ENCODE peak calls at places on chromosomes 3 and 15, in seven cellular contexts. One of them, this sample, is unnamed.

GRCh38 chr3:107752202-107752990 is 229.6 kb downstream of the BBX start:
- DNase-seq in left ventricle myocardium inferior: no peak
- DNase-seq in BJ: no peak
- DNase-seq in mammary epithelial cell: no peak
- DNase-seq in IMR-90: peak
- DNase-seq in A549: peak
- DNase-seq in AG09309: no peak
- DNase-seq in this sample: no peak

GRCh38 chr15:100373037-100373896 is 31.5 kb upstream of the ADAMTS17 start:
- DNase-seq in A549: no peak
- DNase-seq in left ventricle myocardium inferior: no peak
- DNase-seq in IMR-90: no peak
- DNase-seq in mammary epithelial cell: no peak
- DNase-seq in AG09309: no peak
- DNase-seq in BJ: no peak
- DNase-seq in this sample: no peak

GRCh38 chr15:81015595-81016252 is 15.0 kb downstream of the TLNRD1 start:
- DNase-seq in A549: no peak
- DNase-seq in left ventricle myocardium inferior: no peak
- DNase-seq in AG09309: no peak
- DNase-seq in mammary epithelial cell: no peak
- DNase-seq in BJ: no peak
- DNase-seq in IMR-90: no peak
- DNase-seq in this sample: no peak

GRCh38 chr3:45055411-45056143 is 29.5 kb downstream of the CLEC3B start:
- DNase-seq in left ventricle myocardium inferior: no peak
- DNase-seq in mammary epithelial cell: no peak
- DNase-seq in AG09309: no peak
- DNase-seq in BJ: peak
- DNase-seq in IMR-90: peak
- DNase-seq in A549: peak
- DNase-seq in this sample: peak

GRCh38 chr3:150005243-150006102 is 34.8 kb upstream of the PFN2 start:
- DNase-seq in IMR-90: peak
- DNase-seq in A549: no peak
- DNase-seq in BJ: peak
- DNase-seq in mammary epithelial cell: peak
- DNase-seq in AG09309: no peak
- DNase-seq in left ventricle myocardium inferior: no peak
- DNase-seq in this sample: peak

GRCh38 chr15:99002226-99002625 is 5.4 kb downstream of the PGPEP1L start:
- DNase-seq in A549: no peak
- DNase-seq in mammary epithelial cell: no peak
- DNase-seq in BJ: no peak
- DNase-seq in left ventricle myocardium inferior: no peak
- DNase-seq in AG09309: no peak
- DNase-seq in IMR-90: no peak
- DNase-seq in this sample: no peak

GRCh38 chr3:53258600-53259426 is 3.0 kb upstream of the TKT start:
- DNase-seq in mammary epithelial cell: no peak
- DNase-seq in BJ: no peak
- DNase-seq in AG09309: no peak
- DNase-seq in A549: no peak
- DNase-seq in IMR-90: no peak
- DNase-seq in left ventricle myocardium inferior: no peak
- DNase-seq in this sample: no peak

GRCh38 chr15:99104788-99105515 is at the start of gene SYNM:
- DNase-seq in mammary epithelial cell: peak
- DNase-seq in IMR-90: peak
- DNase-seq in AG09309: no peak
- DNase-seq in left ventricle myocardium inferior: peak
- DNase-seq in A549: peak
- DNase-seq in BJ: no peak
- DNase-seq in this sample: no peak

GRCh38 chr3:141057951-141058800 is 7.0 kb downstream of the SPSB4 start:
- DNase-seq in IMR-90: no peak
- DNase-seq in A549: no peak
- DNase-seq in AG09309: no peak
- DNase-seq in BJ: no peak
- DNase-seq in left ventricle myocardium inferior: no peak
- DNase-seq in mammary epithelial cell: no peak
- DNase-seq in this sample: no peak

GRCh38 chr3:33373082-33373437 is 67.1 kb downstream of the UBP1 start:
- DNase-seq in mammary epithelial cell: no peak
- DNase-seq in AG09309: no peak
- DNase-seq in BJ: no peak
- DNase-seq in left ventricle myocardium inferior: no peak
- DNase-seq in IMR-90: no peak
- DNase-seq in A549: no peak
- DNase-seq in this sample: no peak

GRCh38 chr3:4471907-4472306 is 4.8 kb upstream of the SUMF1 start:
- DNase-seq in mammary epithelial cell: no peak
- DNase-seq in BJ: no peak
- DNase-seq in left ventricle myocardium inferior: no peak
- DNase-seq in AG09309: no peak
- DNase-seq in IMR-90: no peak
- DNase-seq in A549: no peak
- DNase-seq in this sample: no peak

GRCh38 chr3:128983293-128984069 is 10.4 kb downstream of the CFAP92 start:
- DNase-seq in A549: no peak
- DNase-seq in left ventricle myocardium inferior: no peak
- DNase-seq in AG09309: no peak
- DNase-seq in mammary epithelial cell: no peak
- DNase-seq in IMR-90: no peak
- DNase-seq in BJ: no peak
- DNase-seq in this sample: no peak

GRCh38 chr15:22810735-22811338 is 24.4 kb downstream of the NIPA1 start:
- DNase-seq in IMR-90: peak
- DNase-seq in left ventricle myocardium inferior: no peak
- DNase-seq in A549: no peak
- DNase-seq in BJ: no peak
- DNase-seq in mammary epithelial cell: no peak
- DNase-seq in AG09309: no peak
- DNase-seq in this sample: no peak

GRCh38 chr3:32109256-32109655 is 2.8 kb downstream of the GPD1L start:
- DNase-seq in left ventricle myocardium inferior: peak
- DNase-seq in AG09309: peak
- DNase-seq in BJ: no peak
- DNase-seq in A549: no peak
- DNase-seq in mammary epithelial cell: no peak
- DNase-seq in IMR-90: peak
- DNase-seq in this sample: peak

GRCh38 chr3:64008952-64009351 is 14.3 kb downstream of the PSMD6 start:
- DNase-seq in BJ: no peak
- DNase-seq in left ventricle myocardium inferior: no peak
- DNase-seq in AG09309: no peak
- DNase-seq in A549: no peak
- DNase-seq in IMR-90: peak
- DNase-seq in mammary epithelial cell: no peak
- DNase-seq in this sample: no peak

DNA sequence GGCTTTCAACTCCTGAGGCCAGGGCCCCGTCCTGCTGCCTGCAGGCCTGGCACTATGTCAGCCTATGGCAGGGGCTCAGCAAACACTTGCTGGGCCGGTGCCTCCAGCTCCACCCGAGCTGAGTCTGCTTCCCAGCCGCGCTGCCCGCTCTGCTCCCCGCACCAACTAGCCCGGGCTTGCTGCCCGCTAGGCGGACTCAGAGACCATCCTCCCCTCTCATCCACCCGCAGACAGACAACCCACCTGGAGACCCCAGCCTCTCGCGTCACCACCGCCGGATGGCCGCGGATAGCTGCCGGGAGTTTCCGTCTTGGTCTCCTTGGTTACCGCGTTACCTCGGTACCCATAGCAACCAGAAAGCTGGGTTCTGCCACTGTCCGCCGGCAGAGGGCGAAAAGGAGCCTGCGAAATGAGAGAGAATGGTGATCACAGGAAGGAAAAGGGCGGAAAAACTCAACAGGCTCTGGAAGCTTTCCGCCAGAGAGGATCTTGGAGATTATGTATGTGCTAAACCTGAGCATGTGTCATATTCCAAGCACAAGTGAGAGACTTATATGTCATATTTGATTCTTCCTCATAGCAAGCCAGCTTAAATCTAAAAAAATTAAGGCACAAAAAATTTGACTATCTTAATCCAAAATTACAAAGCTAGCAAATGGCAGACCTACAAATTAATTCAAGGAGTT is at the start of gene ZBBX:
- DNase-seq in left ventricle myocardium inferior: peak
- DNase-seq in IMR-90: peak
- DNase-seq in A549: peak
- DNase-seq in mammary epithelial cell: peak
- DNase-seq in BJ: peak
- DNase-seq in AG09309: peak
- DNase-seq in this sample: peak
- H3K4me3 ChIP-seq in left ventricle myocardium inferior: peak
- H3K4me3 ChIP-seq in IMR-90: peak
- H3K4me3 ChIP-seq in A549: peak
- H3K4me3 ChIP-seq in mammary epithelial cell: peak
- H3K4me3 ChIP-seq in BJ: peak
- H3K4me3 ChIP-seq in AG09309: peak
- H3K4me3 ChIP-seq in this sample: peak

GRCh38 chr3:95626107-95626506 is 1188.3 kb upstream of the EPHA6 start:
- DNase-seq in left ventricle myocardium inferior: no peak
- DNase-seq in BJ: no peak
- DNase-seq in IMR-90: no peak
- DNase-seq in AG09309: no peak
- DNase-seq in A549: no peak
- DNase-seq in mammary epithelial cell: no peak
- DNase-seq in this sample: no peak

GRCh38 chr3:95627293-95627692 is 1187.1 kb upstream of the EPHA6 start:
- DNase-seq in mammary epithelial cell: no peak
- DNase-seq in AG09309: no peak
- DNase-seq in BJ: no peak
- DNase-seq in A549: no peak
- DNase-seq in left ventricle myocardium inferior: no peak
- DNase-seq in IMR-90: no peak
- DNase-seq in this sample: no peak

GRCh38 chr3:95629802-95630201 is 1184.6 kb upstream of the EPHA6 start:
- DNase-seq in IMR-90: no peak
- DNase-seq in AG09309: no peak
- DNase-seq in A549: no peak
- DNase-seq in BJ: no peak
- DNase-seq in left ventricle myocardium inferior: no peak
- DNase-seq in mammary epithelial cell: no peak
- DNase-seq in this sample: no peak

GRCh38 chr3:95627697-95628096 is 1186.7 kb upstream of the EPHA6 start:
- DNase-seq in BJ: no peak
- DNase-seq in mammary epithelial cell: no peak
- DNase-seq in AG09309: no peak
- DNase-seq in left ventricle myocardium inferior: no peak
- DNase-seq in IMR-90: no peak
- DNase-seq in A549: no peak
- DNase-seq in this sample: no peak
- H3K4me3 ChIP-seq in BJ: no peak
- H3K4me3 ChIP-seq in mammary epithelial cell: no peak
- H3K4me3 ChIP-seq in AG09309: no peak
- H3K4me3 ChIP-seq in left ventricle myocardium inferior: no peak
- H3K4me3 ChIP-seq in IMR-90: no peak
- H3K4me3 ChIP-seq in A549: no peak
- H3K4me3 ChIP-seq in this sample: no peak

GRCh38 chr3:127914584-127914983 is 448 bp upstream of the KBTBD12 start:
- DNase-seq in IMR-90: no peak
- DNase-seq in mammary epithelial cell: no peak
- DNase-seq in AG09309: no peak
- DNase-seq in BJ: no peak
- DNase-seq in left ventricle myocardium inferior: no peak
- DNase-seq in A549: no peak
- DNase-seq in this sample: no peak

GRCh38 chr3:127915115-127915936 is at the start of gene KBTBD12:
- DNase-seq in A549: no peak
- DNase-seq in AG09309: no peak
- DNase-seq in mammary epithelial cell: no peak
- DNase-seq in IMR-90: no peak
- DNase-seq in left ventricle myocardium inferior: peak
- DNase-seq in BJ: no peak
- DNase-seq in this sample: no peak

GRCh38 chr3:127920738-127921137 is 5.7 kb downstream of the KBTBD12 start:
- DNase-seq in IMR-90: no peak
- DNase-seq in BJ: no peak
- DNase-seq in A549: no peak
- DNase-seq in mammary epithelial cell: no peak
- DNase-seq in left ventricle myocardium inferior: no peak
- DNase-seq in AG09309: no peak
- DNase-seq in this sample: no peak

GRCh38 chr3:127911421-127911931 is 3.6 kb upstream of the KBTBD12 start:
- DNase-seq in AG09309: no peak
- DNase-seq in left ventricle myocardium inferior: no peak
- DNase-seq in mammary epithelial cell: no peak
- DNase-seq in IMR-90: no peak
- DNase-seq in A549: no peak
- DNase-seq in BJ: peak
- DNase-seq in this sample: no peak

GRCh38 chr3:127915937-127916480 is 977 bp downstream of the KBTBD12 start:
- DNase-seq in left ventricle myocardium inferior: no peak
- DNase-seq in AG09309: no peak
- DNase-seq in A549: no peak
- DNase-seq in mammary epithelial cell: no peak
- DNase-seq in BJ: no peak
- DNase-seq in IMR-90: no peak
- DNase-seq in this sample: no peak
- H3K4me3 ChIP-seq in left ventricle myocardium inferior: peak
- H3K4me3 ChIP-seq in AG09309: no peak
- H3K4me3 ChIP-seq in A549: no peak
- H3K4me3 ChIP-seq in mammary epithelial cell: no peak
- H3K4me3 ChIP-seq in BJ: no peak
- H3K4me3 ChIP-seq in IMR-90: no peak
- H3K4me3 ChIP-seq in this sample: no peak

DNA sequence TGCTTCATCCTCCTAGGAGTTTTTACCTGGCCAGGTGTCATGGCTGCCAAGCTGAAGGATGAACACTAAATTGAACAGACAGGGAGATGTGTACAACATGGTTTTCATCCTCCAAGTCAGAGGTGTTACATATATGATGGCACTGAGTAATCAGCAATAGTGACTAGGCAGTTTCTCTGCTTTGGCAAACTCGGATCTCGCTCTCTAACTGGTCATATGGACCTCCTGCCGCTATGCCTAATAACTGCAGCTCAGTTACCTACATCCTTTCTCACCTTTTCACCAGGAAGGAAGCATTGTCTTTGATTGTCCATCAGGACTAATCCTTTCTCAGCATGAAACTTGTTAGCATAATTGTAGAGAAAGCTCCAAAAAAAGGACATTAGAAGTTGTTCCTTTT is 175.9 kb upstream of the PLSCR5 start:
- DNase-seq in IMR-90: no peak
- DNase-seq in BJ: no peak
- DNase-seq in mammary epithelial cell: no peak
- DNase-seq in A549: no peak
- DNase-seq in left ventricle myocardium inferior: no peak
- DNase-seq in AG09309: no peak
- DNase-seq in this sample: no peak
- H3K4me3 ChIP-seq in IMR-90: no peak
- H3K4me3 ChIP-seq in BJ: no peak
- H3K4me3 ChIP-seq in mammary epithelial cell: no peak
- H3K4me3 ChIP-seq in A549: no peak
- H3K4me3 ChIP-seq in left ventricle myocardium inferior: no peak
- H3K4me3 ChIP-seq in AG09309: no peak
- H3K4me3 ChIP-seq in this sample: no peak

GRCh38 chr15:38145671-38146111 is 106.9 kb upstream of the SPRED1 start:
- DNase-seq in AG09309: no peak
- DNase-seq in mammary epithelial cell: no peak
- DNase-seq in left ventricle myocardium inferior: no peak
- DNase-seq in BJ: no peak
- DNase-seq in A549: no peak
- DNase-seq in IMR-90: no peak
- DNase-seq in this sample: no peak
- H3K4me3 ChIP-seq in AG09309: no peak
- H3K4me3 ChIP-seq in mammary epithelial cell: no peak
- H3K4me3 ChIP-seq in left ventricle myocardium inferior: no peak
- H3K4me3 ChIP-seq in BJ: no peak
- H3K4me3 ChIP-seq in A549: no peak
- H3K4me3 ChIP-seq in IMR-90: no peak
- H3K4me3 ChIP-seq in this sample: no peak

This sample was measured in skeletal muscle cell.